ENCODE peak calls at places on chromosomes 5 and 9, in four cellular contexts. One of them, this sample, is unnamed.

GRCh38 chr9:120344230-120344629 is 235.7 kb downstream of the CDK5RAP2 start:
- DNase-seq in SK-N-SH: no peak
- DNase-seq in HepG2: peak
- DNase-seq in GM12878: no peak
- DNase-seq in this sample: peak

GRCh38 chr5:124735169-124735858 is 11.1 kb downstream of the ZNF608 start:
- DNase-seq in HepG2: no peak
- DNase-seq in SK-N-SH: peak
- DNase-seq in GM12878: no peak
- DNase-seq in this sample: no peak

GRCh38 chr5:133390416-133391155 is 221.8 kb downstream of the FSTL4 start:
- DNase-seq in SK-N-SH: no peak
- DNase-seq in GM12878: no peak
- DNase-seq in HepG2: no peak
- DNase-seq in this sample: no peak

GRCh38 chr5:55927861-55928655 is 66.7 kb downstream of the IL6ST start:
- DNase-seq in SK-N-SH: no peak
- DNase-seq in GM12878: no peak
- DNase-seq in HepG2: peak
- DNase-seq in this sample: no peak

GRCh38 chr9:18909140-18910018 is 123.6 kb downstream of the SAXO1 start:
- DNase-seq in HepG2: no peak
- DNase-seq in GM12878: no peak
- DNase-seq in SK-N-SH: no peak
- DNase-seq in this sample: no peak

GRCh38 chr9:75649060-75649459 is 241.4 kb upstream of the PCSK5 start:
- DNase-seq in HepG2: no peak
- DNase-seq in SK-N-SH: no peak
- DNase-seq in GM12878: no peak
- DNase-seq in this sample: no peak

GRCh38 chr9:125521462-125522327 is 185.3 kb downstream of the MAPKAP1 start:
- DNase-seq in GM12878: no peak
- DNase-seq in HepG2: peak
- DNase-seq in SK-N-SH: no peak
- DNase-seq in this sample: peak

GRCh38 chr9:92242115-92242778 is 51.2 kb downstream of the IARS1 start:
- DNase-seq in GM12878: no peak
- DNase-seq in SK-N-SH: peak
- DNase-seq in HepG2: no peak
- DNase-seq in this sample: peak

GRCh38 chr9:92576175-92576574 is 40.4 kb upstream of the ECM2 start:
- DNase-seq in GM12878: no peak
- DNase-seq in SK-N-SH: no peak
- DNase-seq in HepG2: no peak
- DNase-seq in this sample: no peak

GRCh38 chr5:124365491-124365890 is 380.9 kb downstream of the ZNF608 start:
- DNase-seq in HepG2: no peak
- DNase-seq in GM12878: no peak
- DNase-seq in SK-N-SH: no peak
- DNase-seq in this sample: no peak

GRCh38 chr5:43620944-43621505 is 18.0 kb downstream of the NNT start:
- DNase-seq in GM12878: no peak
- DNase-seq in HepG2: no peak
- DNase-seq in SK-N-SH: no peak
- DNase-seq in this sample: no peak

GRCh38 chr9:137975936-137976565 is 98.5 kb downstream of the CACNA1B start:
- DNase-seq in HepG2: no peak
- DNase-seq in GM12878: no peak
- DNase-seq in SK-N-SH: no peak
- DNase-seq in this sample: no peak

GRCh38 chr9:133773889-133774655 is 35.9 kb upstream of the SARDH start:
- DNase-seq in HepG2: no peak
- DNase-seq in SK-N-SH: peak
- DNase-seq in GM12878: no peak
- DNase-seq in this sample: no peak

GRCh38 chr9:81829201-81829882 is 98.9 kb upstream of the SPATA31D4 start:
- DNase-seq in SK-N-SH: no peak
- DNase-seq in HepG2: no peak
- DNase-seq in GM12878: no peak
- DNase-seq in this sample: no peak

GRCh38 chr5:140131967-140132409 is 6.3 kb downstream of the IGIP start:
- DNase-seq in GM12878: no peak
- DNase-seq in SK-N-SH: no peak
- DNase-seq in HepG2: no peak
- DNase-seq in this sample: peak

GRCh38 chr5:161847896-161848510 is at the start of gene GABRA1:
- DNase-seq in SK-N-SH: no peak
- DNase-seq in HepG2: no peak
- DNase-seq in GM12878: no peak
- DNase-seq in this sample: no peak

GRCh38 chr5:98635631-98636030 is 137.8 kb upstream of the RGMB start:
- DNase-seq in GM12878: no peak
- DNase-seq in HepG2: no peak
- DNase-seq in SK-N-SH: no peak
- DNase-seq in this sample: peak

GRCh38 chr5:179233909-179234562 is 111.2 kb downstream of the ADAMTS2 start:
- DNase-seq in GM12878: no peak
- DNase-seq in HepG2: no peak
- DNase-seq in SK-N-SH: peak
- DNase-seq in this sample: no peak

GRCh38 chr9:95215368-95215898 is 102.1 kb downstream of the FANCC start:
- DNase-seq in HepG2: no peak
- DNase-seq in SK-N-SH: no peak
- DNase-seq in GM12878: no peak
- DNase-seq in this sample: no peak

GRCh38 chr5:37615184-37615583 is 224.7 kb downstream of the GDNF start:
- DNase-seq in GM12878: no peak
- DNase-seq in HepG2: no peak
- DNase-seq in SK-N-SH: no peak
- DNase-seq in this sample: no peak

GRCh38 chr5:5014836-5015235 is 125.3 kb upstream of the ADAMTS16 start:
- DNase-seq in HepG2: no peak
- DNase-seq in GM12878: no peak
- DNase-seq in SK-N-SH: no peak
- DNase-seq in this sample: no peak

GRCh38 chr5:116872986-116873385 is 298.4 kb upstream of the SEMA6A start:
- DNase-seq in SK-N-SH: no peak
- DNase-seq in GM12878: no peak
- DNase-seq in HepG2: no peak
- DNase-seq in this sample: no peak

GRCh38 chr9:34999576-34999975 is 10.0 kb downstream of the DNAJB5 start:
- DNase-seq in GM12878: no peak
- DNase-seq in HepG2: no peak
- DNase-seq in SK-N-SH: no peak
- DNase-seq in this sample: no peak

GRCh38 chr5:43140286-43140685 is 19.6 kb downstream of the ZNF131 start:
- DNase-seq in SK-N-SH: no peak
- DNase-seq in HepG2: no peak
- DNase-seq in GM12878: no peak
- DNase-seq in this sample: no peak

GRCh38 chr9:79885093-79885857 is 313.5 kb downstream of the TLE4 start:
- DNase-seq in GM12878: no peak
- DNase-seq in SK-N-SH: no peak
- DNase-seq in HepG2: no peak
- DNase-seq in this sample: no peak

GRCh38 chr9:79877943-79878612 is 306.3 kb downstream of the TLE4 start:
- DNase-seq in HepG2: no peak
- DNase-seq in SK-N-SH: no peak
- DNase-seq in GM12878: no peak
- DNase-seq in this sample: no peak

GRCh38 chr9:79880626-79881025 is 308.9 kb downstream of the TLE4 start:
- DNase-seq in HepG2: no peak
- DNase-seq in GM12878: no peak
- DNase-seq in SK-N-SH: no peak
- DNase-seq in this sample: no peak

GRCh38 chr9:79883073-79883645 is 311.4 kb downstream of the TLE4 start:
- DNase-seq in GM12878: no peak
- DNase-seq in SK-N-SH: no peak
- DNase-seq in HepG2: no peak
- DNase-seq in this sample: no peak
- TF ChIP-seq PBX3 in GM12878: no peak
- TF ChIP-seq PBX3 in SK-N-SH: no peak
- TF ChIP-seq PBX3 in HepG2: no peak
- TF ChIP-seq PBX3 in this sample: no peak

GRCh38 chr5:10364186-10364689 is 10.7 kb downstream of the MARCHF6 start:
- DNase-seq in HepG2: peak
- DNase-seq in SK-N-SH: no peak
- DNase-seq in GM12878: no peak
- DNase-seq in this sample: no peak
- TF ChIP-seq CTCF in HepG2: peak
- TF ChIP-seq CTCF in SK-N-SH: peak
- TF ChIP-seq CTCF in GM12878: peak
- TF ChIP-seq CTCF in this sample: peak

DNA sequence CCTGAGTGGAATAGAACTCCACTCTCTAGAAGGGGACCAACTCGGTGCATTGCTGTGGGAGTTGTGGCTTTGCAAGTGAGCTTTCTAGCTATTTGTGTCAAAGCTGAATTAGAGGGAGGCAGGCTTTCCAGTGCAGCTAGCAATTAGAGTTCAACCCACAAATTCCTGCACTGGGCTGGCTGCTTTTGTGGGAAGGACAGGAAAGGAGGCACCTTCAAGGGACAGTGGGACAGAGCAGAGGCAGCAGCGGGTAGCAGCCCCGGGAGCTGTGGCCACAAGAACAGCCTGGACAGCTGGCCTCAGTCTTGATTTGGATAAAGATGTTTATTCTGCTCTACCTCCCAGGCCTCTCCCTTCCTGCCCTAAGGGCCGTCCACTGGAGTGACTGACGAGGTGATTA is 83.7 kb upstream of the SLIT3 start:
- DNase-seq in HepG2: no peak
- DNase-seq in SK-N-SH: peak
- DNase-seq in GM12878: no peak
- DNase-seq in this sample: no peak
- TF ChIP-seq PBX3 in HepG2: no peak
- TF ChIP-seq PBX3 in SK-N-SH: no peak
- TF ChIP-seq PBX3 in GM12878: no peak
- TF ChIP-seq PBX3 in this sample: no peak

GRCh38 chr9:132673355-132673754 is 3.1 kb downstream of the GTF3C4 start:
- DNase-seq in GM12878: no peak
- DNase-seq in HepG2: peak
- DNase-seq in SK-N-SH: peak
- DNase-seq in this sample: peak
- TF ChIP-seq CTCF in GM12878: peak
- TF ChIP-seq CTCF in HepG2: no peak
- TF ChIP-seq CTCF in SK-N-SH: peak
- TF ChIP-seq CTCF in this sample: no peak

GRCh38 chr9:841371-842209 is at the start of gene DMRT1:
- DNase-seq in SK-N-SH: no peak
- DNase-seq in HepG2: no peak
- DNase-seq in GM12878: no peak
- DNase-seq in this sample: no peak
- TF ChIP-seq PBX3 in SK-N-SH: no peak
- TF ChIP-seq PBX3 in HepG2: no peak
- TF ChIP-seq PBX3 in GM12878: no peak
- TF ChIP-seq PBX3 in this sample: no peak

DNA sequence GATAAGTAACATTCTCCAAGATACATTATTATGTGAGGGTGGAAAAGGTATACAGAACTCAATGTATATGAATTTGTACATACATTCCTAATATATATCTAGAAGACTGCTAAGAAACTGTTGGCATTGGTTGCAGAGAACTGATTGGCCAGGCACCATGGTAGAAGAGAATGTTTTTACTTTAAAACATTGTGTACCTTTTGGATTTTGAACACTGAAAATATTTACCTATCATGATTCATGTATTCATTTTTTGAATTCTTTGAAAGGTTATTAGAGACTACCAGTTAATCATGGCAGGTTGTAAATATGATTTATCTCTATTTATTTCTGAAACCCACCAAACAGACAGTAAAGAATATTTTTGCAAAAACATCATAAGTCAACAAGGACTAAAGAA is 41.2 kb upstream of the ADRB2 start:
- DNase-seq in HepG2: no peak
- DNase-seq in SK-N-SH: no peak
- DNase-seq in GM12878: no peak
- DNase-seq in this sample: no peak
- TF ChIP-seq CTCF in HepG2: no peak
- TF ChIP-seq CTCF in SK-N-SH: no peak
- TF ChIP-seq CTCF in GM12878: no peak
- TF ChIP-seq CTCF in this sample: no peak

GRCh38 chr9:68595868-68596267 is 55.2 kb upstream of the TMEM252 start:
- DNase-seq in SK-N-SH: no peak
- DNase-seq in GM12878: no peak
- DNase-seq in HepG2: no peak
- DNase-seq in this sample: no peak

GRCh38 chr9:68599826-68600225 is 59.1 kb upstream of the TMEM252 start:
- DNase-seq in GM12878: no peak
- DNase-seq in SK-N-SH: no peak
- DNase-seq in HepG2: no peak
- DNase-seq in this sample: no peak

GRCh38 chr9:68597362-68597997 is 56.8 kb upstream of the TMEM252 start:
- DNase-seq in GM12878: no peak
- DNase-seq in HepG2: no peak
- DNase-seq in SK-N-SH: no peak
- DNase-seq in this sample: no peak
- TF ChIP-seq PBX3 in GM12878: no peak
- TF ChIP-seq PBX3 in HepG2: no peak
- TF ChIP-seq PBX3 in SK-N-SH: no peak
- TF ChIP-seq PBX3 in this sample: no peak

GRCh38 chr5:57432876-57433275 is 49.7 kb downstream of the ACTBL2 start:
- DNase-seq in HepG2: peak
- DNase-seq in SK-N-SH: no peak
- DNase-seq in GM12878: no peak
- DNase-seq in this sample: peak
- TF ChIP-seq CTCF in HepG2: peak
- TF ChIP-seq CTCF in SK-N-SH: peak
- TF ChIP-seq CTCF in GM12878: no peak
- TF ChIP-seq CTCF in this sample: peak